ENCODE peak calls at places on chromosomes 6 and 20, in seven cellular contexts. One of them, this sample, is unnamed. For H3K27me3, the result is how much of the 10 kb centered on the place peaks cover.

GRCh38 chr6:152371775-152372174 is 265.4 kb downstream of the SYNE1 start:
- DNase-seq in transverse colon: no peak
- DNase-seq in neural progenitor cell: no peak
- DNase-seq in CD8-positive, alpha-beta T cell: no peak
- DNase-seq in cardiac muscle cell: no peak
- DNase-seq in K562: no peak
- DNase-seq in foreskin keratinocyte: no peak
- DNase-seq in this sample: no peak

GRCh38 chr6:159110013-159110412 is 59.2 kb upstream of the FNDC1 start:
- DNase-seq in CD8-positive, alpha-beta T cell: no peak
- DNase-seq in cardiac muscle cell: peak
- DNase-seq in foreskin keratinocyte: no peak
- DNase-seq in K562: peak
- DNase-seq in transverse colon: no peak
- DNase-seq in neural progenitor cell: peak
- DNase-seq in this sample: peak

GRCh38 chr6:141990840-141991239 is 141.9 kb upstream of the GJE1 start:
- DNase-seq in foreskin keratinocyte: no peak
- DNase-seq in neural progenitor cell: no peak
- DNase-seq in cardiac muscle cell: no peak
- DNase-seq in transverse colon: no peak
- DNase-seq in K562: no peak
- DNase-seq in CD8-positive, alpha-beta T cell: no peak
- DNase-seq in this sample: no peak

GRCh38 chr6:47093169-47093568 is 51.0 kb upstream of the ADGRF1 start:
- DNase-seq in transverse colon: peak
- DNase-seq in CD8-positive, alpha-beta T cell: no peak
- DNase-seq in cardiac muscle cell: no peak
- DNase-seq in neural progenitor cell: no peak
- DNase-seq in K562: no peak
- DNase-seq in foreskin keratinocyte: no peak
- DNase-seq in this sample: no peak

GRCh38 chr6:154466971-154467679 is 43.4 kb downstream of the CNKSR3 start:
- DNase-seq in foreskin keratinocyte: no peak
- DNase-seq in cardiac muscle cell: no peak
- DNase-seq in transverse colon: no peak
- DNase-seq in CD8-positive, alpha-beta T cell: no peak
- DNase-seq in K562: no peak
- DNase-seq in neural progenitor cell: no peak
- DNase-seq in this sample: no peak

GRCh38 chr20:63574156-63574828 is at the start of gene HELZ2:
- DNase-seq in foreskin keratinocyte: no peak
- DNase-seq in neural progenitor cell: peak
- DNase-seq in CD8-positive, alpha-beta T cell: peak
- DNase-seq in transverse colon: peak
- DNase-seq in cardiac muscle cell: peak
- DNase-seq in K562: peak
- DNase-seq in this sample: peak

GRCh38 chr6:56913276-56914138 is 41.4 kb upstream of the BEND6 start:
- DNase-seq in K562: no peak
- DNase-seq in cardiac muscle cell: peak
- DNase-seq in neural progenitor cell: no peak
- DNase-seq in transverse colon: no peak
- DNase-seq in CD8-positive, alpha-beta T cell: no peak
- DNase-seq in foreskin keratinocyte: no peak
- DNase-seq in this sample: no peak

GRCh38 chr6:14544689-14545088 is 427.1 kb downstream of the CD83 start:
- DNase-seq in cardiac muscle cell: no peak
- DNase-seq in CD8-positive, alpha-beta T cell: no peak
- DNase-seq in K562: no peak
- DNase-seq in foreskin keratinocyte: no peak
- DNase-seq in neural progenitor cell: no peak
- DNase-seq in transverse colon: no peak
- DNase-seq in this sample: no peak

GRCh38 chr20:37526839-37527637 is 638 bp downstream of the BLCAP start:
- DNase-seq in neural progenitor cell: peak
- DNase-seq in CD8-positive, alpha-beta T cell: no peak
- DNase-seq in cardiac muscle cell: peak
- DNase-seq in K562: peak
- DNase-seq in foreskin keratinocyte: no peak
- DNase-seq in transverse colon: peak
- DNase-seq in this sample: peak

GRCh38 chr6:82588859-82589412 is 225.3 kb downstream of the TPBG start:
- DNase-seq in foreskin keratinocyte: no peak
- DNase-seq in neural progenitor cell: no peak
- DNase-seq in K562: no peak
- DNase-seq in transverse colon: no peak
- DNase-seq in cardiac muscle cell: no peak
- DNase-seq in CD8-positive, alpha-beta T cell: no peak
- DNase-seq in this sample: no peak

GRCh38 chr20:6466065-6466810 is 301.2 kb upstream of the BMP2 start:
- DNase-seq in cardiac muscle cell: peak
- DNase-seq in CD8-positive, alpha-beta T cell: no peak
- DNase-seq in K562: no peak
- DNase-seq in neural progenitor cell: no peak
- DNase-seq in transverse colon: no peak
- DNase-seq in foreskin keratinocyte: no peak
- DNase-seq in this sample: no peak

GRCh38 chr6:108806669-108807068 is 41.6 kb upstream of the ARMC2 start:
- DNase-seq in K562: no peak
- DNase-seq in CD8-positive, alpha-beta T cell: no peak
- DNase-seq in foreskin keratinocyte: no peak
- DNase-seq in neural progenitor cell: no peak
- DNase-seq in transverse colon: no peak
- DNase-seq in cardiac muscle cell: no peak
- DNase-seq in this sample: no peak

GRCh38 chr6:90184334-90185298 is 112.0 kb downstream of the BACH2 start:
- DNase-seq in foreskin keratinocyte: peak
- DNase-seq in CD8-positive, alpha-beta T cell: no peak
- DNase-seq in transverse colon: no peak
- DNase-seq in cardiac muscle cell: peak
- DNase-seq in neural progenitor cell: no peak
- DNase-seq in K562: no peak
- DNase-seq in this sample: no peak

DNA sequence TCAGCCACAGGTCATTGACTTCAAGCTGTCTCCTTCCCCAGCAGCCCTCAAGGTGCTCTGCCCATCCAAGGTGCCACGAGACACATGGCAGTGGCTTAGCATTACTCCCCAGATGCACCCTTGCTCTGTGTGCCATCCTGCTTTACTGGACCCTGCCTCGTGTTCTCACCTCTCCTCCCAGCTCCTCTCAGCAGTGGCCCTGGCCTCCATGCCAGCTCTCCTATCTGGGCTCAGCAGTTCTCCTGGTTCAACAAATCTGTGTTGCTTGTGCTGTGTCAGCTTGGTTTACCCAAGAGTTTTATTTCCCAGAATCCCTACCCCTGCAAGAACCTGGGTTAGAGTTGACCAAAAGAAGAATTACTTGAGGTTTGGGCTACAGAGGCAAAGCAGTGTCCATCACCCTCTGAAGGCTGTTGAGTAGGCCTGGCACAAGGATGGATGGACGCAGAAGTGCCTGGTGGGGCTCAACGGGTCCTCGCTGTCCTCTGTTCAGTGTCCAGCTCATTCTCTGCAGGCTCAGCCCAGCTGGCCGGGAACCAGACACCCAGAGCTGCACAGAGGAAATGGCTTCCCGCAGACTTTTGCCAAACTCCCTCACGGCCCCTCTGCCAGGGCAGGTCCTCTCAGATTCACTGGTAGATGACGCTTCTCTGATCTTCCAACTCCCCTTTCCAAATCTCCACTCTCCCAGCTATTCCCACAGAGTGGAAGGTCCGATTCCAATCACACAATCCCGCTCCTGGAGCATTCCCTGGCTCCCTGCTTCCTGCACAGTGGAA is 82.6 kb downstream of the FOXA2 start:
- DNase-seq in CD8-positive, alpha-beta T cell: no peak
- DNase-seq in K562: no peak
- DNase-seq in foreskin keratinocyte: no peak
- DNase-seq in cardiac muscle cell: no peak
- DNase-seq in neural progenitor cell: no peak
- DNase-seq in transverse colon: no peak
- DNase-seq in this sample: no peak
- H3K27me3 ChIP-seq in CD8-positive, alpha-beta T cell: under half
- H3K27me3 ChIP-seq in K562: under half
- H3K27me3 ChIP-seq in foreskin keratinocyte: under half
- H3K27me3 ChIP-seq in cardiac muscle cell: under half
- H3K27me3 ChIP-seq in neural progenitor cell: under half
- H3K27me3 ChIP-seq in transverse colon: under half
- H3K27me3 ChIP-seq in this sample: under half

DNA sequence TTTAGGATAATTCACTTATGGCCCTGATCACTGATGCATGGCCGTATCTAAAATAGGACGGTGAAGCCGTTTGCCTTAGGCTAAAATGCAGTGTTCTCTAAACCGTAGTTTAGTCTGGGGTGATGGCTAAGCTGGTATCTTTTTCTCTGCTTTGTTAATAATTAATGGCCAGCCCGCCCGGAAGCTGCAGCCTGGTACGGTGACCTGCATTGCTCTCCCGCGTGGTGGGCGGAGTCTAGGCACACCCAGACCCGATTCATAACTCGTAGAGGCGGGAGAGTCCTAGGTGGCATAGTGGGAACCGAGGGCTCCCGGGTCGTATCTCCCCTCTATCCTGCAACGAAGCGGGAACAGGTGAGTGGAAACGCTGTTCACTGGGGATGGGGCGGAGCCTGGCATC is 5.5 kb downstream of the CDH4 start:
- DNase-seq in neural progenitor cell: no peak
- DNase-seq in CD8-positive, alpha-beta T cell: no peak
- DNase-seq in transverse colon: no peak
- DNase-seq in K562: no peak
- DNase-seq in cardiac muscle cell: no peak
- DNase-seq in foreskin keratinocyte: no peak
- DNase-seq in this sample: no peak
- H3K27me3 ChIP-seq in neural progenitor cell: under half
- H3K27me3 ChIP-seq in CD8-positive, alpha-beta T cell: under half
- H3K27me3 ChIP-seq in transverse colon: half or more
- H3K27me3 ChIP-seq in K562: under half
- H3K27me3 ChIP-seq in cardiac muscle cell: under half
- H3K27me3 ChIP-seq in foreskin keratinocyte: under half
- H3K27me3 ChIP-seq in this sample: under half

GRCh38 chr20:19211252-19211651 is 1.2 kb upstream of the SLC24A3 start:
- DNase-seq in foreskin keratinocyte: no peak
- DNase-seq in neural progenitor cell: no peak
- DNase-seq in transverse colon: no peak
- DNase-seq in cardiac muscle cell: no peak
- DNase-seq in CD8-positive, alpha-beta T cell: no peak
- DNase-seq in K562: no peak
- DNase-seq in this sample: no peak

GRCh38 chr20:19207541-19207940 is 4.9 kb upstream of the SLC24A3 start:
- DNase-seq in neural progenitor cell: no peak
- DNase-seq in CD8-positive, alpha-beta T cell: no peak
- DNase-seq in foreskin keratinocyte: no peak
- DNase-seq in cardiac muscle cell: no peak
- DNase-seq in K562: no peak
- DNase-seq in transverse colon: no peak
- DNase-seq in this sample: no peak

GRCh38 chr20:19211661-19212523 is 550 bp upstream of the SLC24A3 start:
- DNase-seq in transverse colon: peak
- DNase-seq in foreskin keratinocyte: no peak
- DNase-seq in K562: no peak
- DNase-seq in cardiac muscle cell: peak
- DNase-seq in neural progenitor cell: peak
- DNase-seq in CD8-positive, alpha-beta T cell: no peak
- DNase-seq in this sample: no peak

GRCh38 chr20:19212524-19213502 is at the start of gene SLC24A3:
- DNase-seq in cardiac muscle cell: peak
- DNase-seq in transverse colon: peak
- DNase-seq in foreskin keratinocyte: no peak
- DNase-seq in CD8-positive, alpha-beta T cell: no peak
- DNase-seq in neural progenitor cell: peak
- DNase-seq in K562: no peak
- DNase-seq in this sample: peak

GRCh38 chr20:19210426-19211155 is 1.9 kb upstream of the SLC24A3 start:
- DNase-seq in K562: no peak
- DNase-seq in foreskin keratinocyte: no peak
- DNase-seq in CD8-positive, alpha-beta T cell: no peak
- DNase-seq in cardiac muscle cell: peak
- DNase-seq in neural progenitor cell: no peak
- DNase-seq in transverse colon: no peak
- DNase-seq in this sample: no peak
- H3K27me3 ChIP-seq in K562: under half
- H3K27me3 ChIP-seq in foreskin keratinocyte: half or more
- H3K27me3 ChIP-seq in CD8-positive, alpha-beta T cell: under half
- H3K27me3 ChIP-seq in cardiac muscle cell: under half
- H3K27me3 ChIP-seq in neural progenitor cell: half or more
- H3K27me3 ChIP-seq in transverse colon: under half
- H3K27me3 ChIP-seq in this sample: under half

GRCh38 chr6:105985098-105985815 is 100.9 kb upstream of the PRDM1 start:
- DNase-seq in neural progenitor cell: no peak
- DNase-seq in cardiac muscle cell: no peak
- DNase-seq in K562: no peak
- DNase-seq in foreskin keratinocyte: no peak
- DNase-seq in CD8-positive, alpha-beta T cell: no peak
- DNase-seq in transverse colon: peak
- DNase-seq in this sample: no peak

GRCh38 chr6:105986998-105987397 is 99.1 kb upstream of the PRDM1 start:
- DNase-seq in foreskin keratinocyte: no peak
- DNase-seq in neural progenitor cell: no peak
- DNase-seq in CD8-positive, alpha-beta T cell: no peak
- DNase-seq in cardiac muscle cell: no peak
- DNase-seq in K562: no peak
- DNase-seq in transverse colon: no peak
- DNase-seq in this sample: no peak

GRCh38 chr6:105983763-105984162 is 102.4 kb upstream of the PRDM1 start:
- DNase-seq in transverse colon: no peak
- DNase-seq in CD8-positive, alpha-beta T cell: no peak
- DNase-seq in K562: no peak
- DNase-seq in foreskin keratinocyte: no peak
- DNase-seq in cardiac muscle cell: no peak
- DNase-seq in neural progenitor cell: no peak
- DNase-seq in this sample: no peak

GRCh38 chr6:105988321-105988720 is 97.8 kb upstream of the PRDM1 start:
- DNase-seq in cardiac muscle cell: no peak
- DNase-seq in neural progenitor cell: no peak
- DNase-seq in K562: no peak
- DNase-seq in foreskin keratinocyte: no peak
- DNase-seq in CD8-positive, alpha-beta T cell: no peak
- DNase-seq in transverse colon: no peak
- DNase-seq in this sample: no peak

DNA sequence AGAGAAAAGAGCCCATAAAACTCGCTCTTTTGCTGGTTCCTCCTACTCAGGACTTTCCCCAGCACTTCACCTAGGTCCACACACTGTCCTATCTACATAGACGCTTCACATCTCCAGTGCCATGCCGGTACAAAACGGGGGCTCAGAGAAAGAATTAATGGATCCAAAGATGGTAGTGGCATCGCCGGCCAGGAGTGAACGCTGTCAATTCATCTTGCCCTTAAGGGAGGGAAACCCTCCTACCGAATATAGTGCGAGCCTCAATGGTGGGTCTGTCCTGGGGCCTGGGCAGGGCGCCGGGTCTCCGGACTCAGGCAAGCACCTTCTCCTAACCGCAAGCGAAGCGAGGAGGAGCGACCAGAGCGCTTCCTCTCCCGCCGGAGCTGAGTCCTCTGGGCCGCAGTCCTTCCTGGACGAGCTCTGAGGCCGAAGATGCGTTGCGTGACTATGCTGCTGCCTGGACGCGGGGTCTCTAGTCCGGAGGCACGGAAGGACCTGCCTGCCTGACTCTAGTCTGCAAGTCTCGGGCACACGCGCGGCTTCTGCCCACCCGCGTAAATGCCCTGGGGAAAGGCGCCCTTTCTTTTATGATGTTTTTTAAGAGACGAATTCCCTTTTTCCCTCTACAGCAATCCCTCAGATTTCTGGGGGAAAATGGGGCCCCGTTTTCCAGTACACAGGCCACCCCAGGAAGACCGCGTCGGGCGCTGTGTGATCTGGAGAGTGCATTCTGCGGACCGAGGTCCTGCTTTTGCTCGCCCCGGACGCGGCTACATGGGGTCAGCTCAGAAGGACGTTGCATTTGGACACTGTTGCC is 100.1 kb upstream of the PRDM1 start:
- DNase-seq in foreskin keratinocyte: no peak
- DNase-seq in CD8-positive, alpha-beta T cell: no peak
- DNase-seq in K562: no peak
- DNase-seq in transverse colon: peak
- DNase-seq in cardiac muscle cell: no peak
- DNase-seq in neural progenitor cell: peak
- DNase-seq in this sample: no peak
- H3K27me3 ChIP-seq in foreskin keratinocyte: under half
- H3K27me3 ChIP-seq in CD8-positive, alpha-beta T cell: under half
- H3K27me3 ChIP-seq in K562: under half
- H3K27me3 ChIP-seq in transverse colon: half or more
- H3K27me3 ChIP-seq in cardiac muscle cell: half or more
- H3K27me3 ChIP-seq in neural progenitor cell: half or more
- H3K27me3 ChIP-seq in this sample: under half